ENCODE peak calls at places on chromosomes 2 and 18, in seven cellular contexts. F, T, W, P, Z, V and I are unnamed samples.

GRCh38 chr2:220134756-220135534 is 507.5 kb downstream of the SLC4A3 start:
- DNase-seq in T (no peak), W (peak), Z (no peak), P (no peak), F (no peak), V (no peak), I (no peak)

GRCh38 chr2:45651415-45652089 is at the start of gene PRKCE:
- DNase-seq in P (no peak), W (peak), Z (peak), F (no peak), V (no peak), T (no peak), I (no peak)

GRCh38 chr18:48164701-48165100 is 234.2 kb upstream of the SMAD2 start:
- DNase-seq in V (no peak), F (no peak), W (no peak), Z (no peak), T (no peak), P (no peak), I (no peak)

GRCh38 chr2:62306751-62307468 is 111.0 kb downstream of the B3GNT2 start:
- DNase-seq in V (no peak), F (no peak), T (peak), P (peak), W (no peak), Z (no peak), I (peak)

GRCh38 chr18:9619990-9620389 is 5.6 kb upstream of the PPP4R1 start:
- DNase-seq in T (no peak), F (no peak), Z (no peak), P (no peak), W (no peak), V (no peak), I (no peak)

GRCh38 chr2:178112202-178113152 is at the start of gene RBM45:
- DNase-seq in W (peak), P (peak), Z (peak), V (peak), T (peak), F (peak), I (peak)

GRCh38 chr2:69454976-69455375 is 17.7 kb upstream of the NFU1 start:
- DNase-seq in W (no peak), T (no peak), P (no peak), Z (no peak), F (no peak), V (no peak), I (no peak)

GRCh38 chr2:216188956-216189355 is 79.8 kb downstream of the XRCC5 start:
- DNase-seq in T (no peak), Z (no peak), P (no peak), F (no peak), W (no peak), V (no peak), I (no peak)

GRCh38 chr2:65781756-65782155 is 349.4 kb upstream of the SPRED2 start:
- DNase-seq in T (no peak), Z (no peak), P (no peak), F (no peak), W (no peak), V (no peak), I (no peak)

GRCh38 chr2:168210216-168210897 is 37.0 kb downstream of the STK39 start:
- DNase-seq in Z (no peak), W (no peak), T (no peak), V (no peak), P (no peak), F (no peak), I (no peak)

GRCh38 chr2:3113769-3114168 is 263.8 kb downstream of the EIPR1 start:
- DNase-seq in Z (no peak), W (no peak), V (no peak), P (no peak), F (no peak), T (no peak), I (no peak)

DNA sequence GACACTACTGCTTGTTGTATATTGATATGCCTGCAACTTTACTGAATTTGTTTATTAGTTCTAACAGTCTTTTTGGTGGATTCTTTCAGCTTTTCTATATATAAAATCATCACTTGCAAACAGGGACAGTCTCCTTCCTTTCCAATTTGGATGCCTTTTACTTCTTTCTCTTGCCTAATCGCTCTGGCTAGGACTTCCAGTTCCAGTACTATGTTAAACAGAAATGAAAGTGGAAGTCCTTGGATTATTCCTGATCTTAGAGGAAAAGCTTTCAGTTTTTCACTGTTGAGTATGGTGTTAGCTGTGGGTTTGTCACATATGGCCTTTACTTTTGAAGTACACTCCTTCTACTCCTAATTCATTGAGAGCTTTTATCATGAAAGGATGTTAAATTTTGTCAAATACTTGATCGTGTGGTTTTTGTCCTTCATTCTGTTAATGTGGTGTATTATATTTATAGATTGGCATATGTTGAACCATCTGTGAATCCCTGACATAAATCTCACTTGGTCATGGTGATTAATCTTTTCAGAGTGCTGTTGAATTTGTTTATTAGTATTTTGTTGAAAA is 52.9 kb downstream of the REL start:
- DNase-seq in W (no peak), P (no peak), V (no peak), Z (no peak), F (no peak), T (no peak), I (no peak)
- TF ChIP-seq JUND in W (no peak), P (no peak), V (no peak), Z (no peak), F (no peak), T (no peak), I (no peak)

DNA sequence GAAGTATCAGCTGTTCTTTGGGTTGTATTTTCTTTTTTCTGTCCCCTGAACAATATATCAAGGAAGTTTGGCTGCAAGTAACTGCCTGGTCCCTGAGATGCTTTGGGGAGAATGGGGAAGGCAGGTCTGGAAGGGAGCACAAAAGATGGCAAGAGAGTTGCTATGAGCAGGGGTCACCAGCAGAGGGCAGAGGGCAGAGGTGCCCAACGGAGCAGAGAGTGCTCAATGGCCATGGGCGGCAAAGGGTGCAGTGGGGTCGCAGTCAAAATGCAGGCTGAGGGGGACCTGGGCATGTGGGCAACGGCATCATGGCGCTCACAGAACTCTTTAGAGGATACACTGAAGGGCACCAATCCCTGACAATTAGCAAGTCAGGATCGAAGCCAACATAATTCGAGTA is 107.7 kb upstream of the ATP8B1 start:
- DNase-seq in P (no peak), F (peak), V (no peak), T (no peak), W (peak), Z (no peak), I (no peak)
- TF ChIP-seq JUND in P (no peak), F (no peak), V (no peak), T (no peak), W (no peak), Z (no peak), I (no peak)

GRCh38 chr2:85436836-85437487 is 18.4 kb downstream of the SH2D6 start:
- DNase-seq in P (no peak), T (no peak), Z (no peak), W (no peak), F (no peak), V (no peak), I (no peak)
- TF ChIP-seq JUND in P (no peak), T (no peak), Z (no peak), W (no peak), F (no peak), V (no peak), I (no peak)

DNA sequence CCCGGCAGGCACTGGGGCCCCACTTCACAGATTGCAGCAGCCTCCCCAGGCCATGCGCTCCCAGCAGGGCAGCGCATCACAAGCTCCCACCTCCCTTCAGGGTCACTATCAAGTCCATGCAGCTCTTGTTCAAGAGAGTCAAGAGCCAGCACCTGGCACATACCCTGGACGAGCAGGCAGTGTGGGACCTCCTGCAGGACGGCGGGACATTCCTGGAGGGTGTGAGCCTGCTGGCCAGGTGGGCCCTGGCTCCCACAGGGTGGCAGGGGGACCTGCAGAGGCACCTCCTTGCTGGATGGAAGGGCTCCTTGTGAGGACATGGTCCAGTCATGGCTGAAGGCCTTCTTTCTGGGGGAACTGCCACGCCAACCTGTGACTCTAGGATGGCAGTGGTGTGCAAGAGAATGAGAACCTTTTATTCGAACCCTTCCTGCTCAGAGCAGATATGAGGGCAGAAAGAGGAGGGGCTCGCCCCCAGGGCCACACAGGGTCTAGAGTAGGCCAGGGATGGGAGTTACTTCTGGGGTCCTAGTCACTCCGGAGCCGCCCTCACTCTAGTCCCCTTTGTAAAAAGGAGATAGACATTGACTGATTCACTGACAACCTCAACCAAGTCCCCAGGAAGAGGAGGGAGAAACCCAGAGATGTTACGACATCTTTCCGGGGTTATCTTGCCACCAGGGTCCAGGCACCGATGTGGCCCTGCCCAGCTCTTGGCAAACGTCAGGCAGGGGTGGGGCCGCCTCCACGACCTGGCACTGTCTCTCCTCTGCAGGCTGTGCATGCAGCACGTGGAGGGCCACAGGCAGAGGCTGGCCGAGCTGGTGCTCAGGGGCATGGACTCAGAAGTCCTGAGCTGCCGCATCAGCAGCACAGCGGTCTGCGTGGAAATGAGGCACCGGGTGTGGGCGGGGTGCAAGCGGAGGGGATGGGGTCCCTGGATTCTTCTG is 31.3 kb downstream of the HJURP start:
- DNase-seq in P (no peak), T (no peak), F (no peak), W (no peak), V (no peak), Z (no peak), I (no peak)
- TF ChIP-seq JUND in P (no peak), T (no peak), F (no peak), W (no peak), V (no peak), Z (no peak), I (no peak)

GRCh38 chr2:202064206-202064880 is 8.7 kb upstream of the KIAA2012 start:
- DNase-seq in F (no peak), Z (peak), P (no peak), T (no peak), W (no peak), V (no peak), I (no peak)
- TF ChIP-seq JUND in F (no peak), Z (peak), P (no peak), T (no peak), W (no peak), V (no peak), I (no peak)

DNA sequence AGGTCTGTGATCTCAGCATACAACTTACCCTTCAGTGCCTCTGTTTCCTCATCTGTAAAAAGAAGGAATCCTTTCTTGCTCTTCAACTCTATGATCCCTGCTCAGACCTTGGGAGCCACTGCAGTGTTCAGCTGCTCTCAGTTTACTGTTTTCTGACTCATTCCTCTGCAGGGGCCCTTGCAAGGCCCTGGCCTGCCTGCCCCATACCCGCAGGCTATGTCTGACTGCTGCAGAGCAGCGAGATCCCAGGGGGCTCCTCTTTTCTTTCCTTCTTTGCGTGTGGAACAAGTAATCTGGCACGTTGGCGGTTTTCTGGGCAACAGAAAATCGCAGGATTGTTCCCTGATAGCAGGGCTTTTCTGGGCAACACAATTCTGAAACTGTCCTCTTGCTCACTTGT is 376.0 kb downstream of the DCC start:
- DNase-seq in P (no peak), V (no peak), T (no peak), Z (no peak), W (no peak), F (no peak), I (no peak)
- TF ChIP-seq JUND in P (no peak), V (no peak), T (no peak), Z (no peak), W (no peak), F (no peak), I (no peak)

GRCh38 chr2:159710601-159711180 is 1.6 kb upstream of the MARCHF7 start:
- DNase-seq in P (no peak), T (no peak), F (no peak), W (no peak), Z (no peak), V (no peak), I (no peak)
- TF ChIP-seq JUND in P (no peak), T (no peak), F (no peak), W (no peak), Z (no peak), V (no peak), I (no peak)

GRCh38 chr2:161075701-161076100 is 84.5 kb upstream of the TANK start:
- DNase-seq in Z (no peak), P (no peak), V (no peak), W (no peak), F (no peak), T (no peak), I (no peak)
- TF ChIP-seq JUND in Z (no peak), P (no peak), V (no peak), W (no peak), F (no peak), T (no peak), I (no peak)